ENCODE peak calls at places on chromosome 18, in seven cellular contexts. V is MM.1S, Q is HCT116, E is SK-N-SH, K is hepatocyte, C is neural progenitor cell, P is PC-3. D is an unnamed sample.

GRCh38 chr18:3985030-3985429 is 470.1 kb downstream of the DLGAP1 start:
- DNase-seq in V (peak), Q (no peak), E (no peak), K (no peak), C (no peak), P (no peak), D (peak)

GRCh38 chr18:28013064-28013463 is 163.9 kb downstream of the CDH2 start:
- DNase-seq in V (no peak), Q (no peak), E (no peak), K (peak), C (no peak), P (peak), D (no peak)

GRCh38 chr18:46460754-46461153 is 196.3 kb downstream of the LOXHD1 start:
- DNase-seq in V (no peak), Q (no peak), E (no peak), K (no peak), C (no peak), P (no peak), D (no peak)

GRCh38 chr18:37019157-37019571 is 190.2 kb downstream of the KIAA1328 start:
- DNase-seq in V (no peak), Q (no peak), E (peak), K (peak), C (peak), P (peak), D (no peak)

GRCh38 chr18:43805646-43806194 is 528.4 kb upstream of the SYT4 start:
- DNase-seq in V (no peak), Q (no peak), E (no peak), K (no peak), C (no peak), P (peak), D (no peak)

GRCh38 chr18:26103579-26103978 is 13.2 kb upstream of the SS18 start:
- DNase-seq in V (peak), Q (peak), E (peak), K (peak), C (peak), P (peak), D (peak)

GRCh38 chr18:31199190-31199769 is 36.6 kb upstream of the DSC1 start:
- DNase-seq in V (no peak), Q (no peak), E (no peak), K (no peak), C (no peak), P (peak), D (no peak)

GRCh38 chr18:54734059-54734458 is 94.2 kb upstream of the RAB27B start:
- DNase-seq in V (no peak), Q (no peak), E (no peak), K (peak), C (no peak), P (peak), D (no peak)

DNA sequence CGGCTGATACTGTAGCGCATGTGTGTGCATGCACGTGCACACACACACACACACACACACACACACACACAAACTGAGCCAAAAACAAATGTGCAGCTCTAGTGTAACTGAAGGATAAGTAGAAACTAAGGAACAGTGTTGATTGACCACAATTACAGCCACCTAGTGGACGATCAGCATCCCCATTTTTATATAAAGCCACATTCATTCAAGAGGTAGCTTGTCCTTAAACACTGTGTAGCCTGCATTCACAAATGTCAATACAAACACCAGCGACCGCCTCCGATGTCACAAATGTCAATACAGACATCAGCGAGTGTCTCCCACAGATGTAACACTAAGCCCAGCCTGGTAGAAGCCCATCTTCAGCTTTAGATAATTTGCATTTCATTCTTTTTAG is 167.4 kb downstream of the PTGR3 start:
- DNase-seq in V (no peak), Q (peak), E (no peak), K (no peak), C (no peak), P (peak), D (peak)
- TF ChIP-seq CTCF in V (peak), Q (peak), E (peak), K (no peak), C (peak), P (peak), D (peak)

DNA sequence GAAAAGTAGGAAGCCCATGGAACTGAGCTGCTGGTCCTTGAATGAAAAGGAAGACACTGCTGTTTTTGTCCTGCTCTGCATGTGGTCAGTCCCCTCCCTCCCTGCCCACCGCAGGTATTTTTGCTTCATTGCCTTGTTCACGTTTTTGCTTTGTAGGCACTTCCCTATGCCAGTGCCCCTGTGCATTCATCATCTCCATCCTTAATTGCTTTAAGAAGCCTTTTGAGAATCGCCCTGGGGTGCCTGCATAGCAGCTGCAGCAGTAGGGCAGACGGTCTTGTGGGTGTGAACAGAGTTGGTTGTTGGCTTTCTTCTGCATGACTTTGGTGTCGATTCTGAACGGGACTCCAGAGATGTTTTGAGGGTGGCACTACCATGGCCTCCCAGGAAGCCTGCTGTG is 97.0 kb downstream of the CABLES1 start:
- DNase-seq in V (no peak), Q (no peak), E (no peak), K (no peak), C (peak), P (no peak), D (no peak)
- H2AFZ ChIP-seq in V (no peak), Q (no peak), E (no peak), K (no peak), C (no peak), P (no peak), D (no peak)

GRCh38 chr18:77206676-77207370 is 42.8 kb upstream of the GALR1 start:
- DNase-seq in V (no peak), Q (no peak), E (no peak), K (no peak), C (no peak), P (no peak), D (no peak)

GRCh38 chr18:77210249-77210648 is 39.4 kb upstream of the GALR1 start:
- DNase-seq in V (no peak), Q (no peak), E (no peak), K (no peak), C (no peak), P (no peak), D (no peak)

GRCh38 chr18:77208969-77209368 is 40.7 kb upstream of the GALR1 start:
- DNase-seq in V (peak), Q (no peak), E (no peak), K (no peak), C (no peak), P (peak), D (peak)

GRCh38 chr18:77207540-77207939 is 42.1 kb upstream of the GALR1 start:
- DNase-seq in V (peak), Q (peak), E (peak), K (peak), C (peak), P (peak), D (peak)

DNA sequence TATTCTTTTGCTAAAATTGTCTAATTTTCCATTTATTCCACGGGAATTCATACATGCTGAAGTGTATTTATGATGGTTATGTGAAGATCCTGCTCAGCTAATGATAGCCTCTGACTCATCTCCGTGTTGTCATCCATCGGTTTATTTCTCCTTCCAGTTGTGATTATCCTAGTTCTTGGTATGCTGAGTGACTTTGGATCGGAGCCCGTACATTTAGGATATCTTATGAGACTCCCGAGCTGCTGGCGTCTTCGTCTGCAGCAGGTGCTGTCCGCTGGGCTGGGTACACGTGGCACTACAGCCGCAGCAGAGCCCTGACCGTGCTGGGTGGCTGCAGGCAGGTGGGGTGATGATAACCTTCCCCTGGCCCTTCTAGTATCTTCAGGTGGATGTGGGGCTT is 40.1 kb upstream of the GALR1 start:
- DNase-seq in V (no peak), Q (no peak), E (no peak), K (no peak), C (no peak), P (peak), D (no peak)
- TF ChIP-seq EZH2phosphoT487 in V (no peak), Q (no peak), E (no peak), K (no peak), C (no peak), P (no peak), D (no peak)

GRCh38 chr18:56315363-56315762 is 323.0 kb downstream of the TXNL1 start:
- DNase-seq in V (no peak), Q (no peak), E (no peak), K (no peak), C (no peak), P (peak), D (no peak)

GRCh38 chr18:56316727-56317126 is 321.7 kb downstream of the TXNL1 start:
- DNase-seq in V (no peak), Q (no peak), E (no peak), K (no peak), C (no peak), P (no peak), D (no peak)

GRCh38 chr18:56309104-56309503 is 329.3 kb downstream of the TXNL1 start:
- DNase-seq in V (no peak), Q (no peak), E (no peak), K (no peak), C (no peak), P (no peak), D (no peak)

GRCh38 chr18:56312554-56312953 is 325.8 kb downstream of the TXNL1 start:
- DNase-seq in V (no peak), Q (no peak), E (no peak), K (no peak), C (no peak), P (no peak), D (no peak)

GRCh38 chr18:56314396-56314795 is 324.0 kb downstream of the TXNL1 start:
- DNase-seq in V (no peak), Q (no peak), E (no peak), K (no peak), C (no peak), P (no peak), D (no peak)
- TF ChIP-seq CTCF in V (peak), Q (no peak), E (peak), K (no peak), C (no peak), P (peak), D (peak)

D was measured in OCI-LY7.